ENCODE peak calls at places on chromosomes 7 and 10, in six cellular contexts. One of them, this sample, is unnamed.

GRCh38 chr10:72011468-72011867 is 47.3 kb downstream of the CHST3 start:
- DNase-seq in T-cell: no peak
- DNase-seq in NCI-H446: no peak
- DNase-seq in skeletal muscle cell: no peak
- DNase-seq in lung microvascular endothelial cell: no peak
- DNase-seq in hippocampal formation: peak
- DNase-seq in this sample: no peak

GRCh38 chr7:22667562-22668239 is 59.3 kb upstream of the IL6 start:
- DNase-seq in T-cell: no peak
- DNase-seq in NCI-H446: no peak
- DNase-seq in skeletal muscle cell: peak
- DNase-seq in lung microvascular endothelial cell: no peak
- DNase-seq in hippocampal formation: no peak
- DNase-seq in this sample: peak

GRCh38 chr7:57529931-57530330 is 80.0 kb downstream of the ZNF716 start:
- DNase-seq in T-cell: no peak
- DNase-seq in NCI-H446: no peak
- DNase-seq in skeletal muscle cell: no peak
- DNase-seq in lung microvascular endothelial cell: no peak
- DNase-seq in hippocampal formation: no peak
- DNase-seq in this sample: no peak

GRCh38 chr10:79320785-79321493 is 26.3 kb upstream of the PPIF start:
- DNase-seq in T-cell: no peak
- DNase-seq in NCI-H446: no peak
- DNase-seq in skeletal muscle cell: peak
- DNase-seq in lung microvascular endothelial cell: no peak
- DNase-seq in hippocampal formation: no peak
- DNase-seq in this sample: no peak

GRCh38 chr7:102836206-102836938 is 76.4 kb upstream of the LRRC17 start:
- DNase-seq in T-cell: no peak
- DNase-seq in NCI-H446: peak
- DNase-seq in skeletal muscle cell: peak
- DNase-seq in lung microvascular endothelial cell: no peak
- DNase-seq in hippocampal formation: no peak
- DNase-seq in this sample: peak

GRCh38 chr10:122664501-122664900 is 35.1 kb downstream of the C10orf120 start:
- DNase-seq in T-cell: no peak
- DNase-seq in NCI-H446: no peak
- DNase-seq in skeletal muscle cell: no peak
- DNase-seq in lung microvascular endothelial cell: no peak
- DNase-seq in hippocampal formation: no peak
- DNase-seq in this sample: no peak

GRCh38 chr7:34011711-34012110 is 106.4 kb downstream of the BMPER start:
- DNase-seq in T-cell: no peak
- DNase-seq in NCI-H446: no peak
- DNase-seq in skeletal muscle cell: no peak
- DNase-seq in lung microvascular endothelial cell: peak
- DNase-seq in hippocampal formation: no peak
- DNase-seq in this sample: no peak

GRCh38 chr7:131867461-131867860 is 311.0 kb upstream of the PODXL start:
- DNase-seq in T-cell: no peak
- DNase-seq in NCI-H446: no peak
- DNase-seq in skeletal muscle cell: no peak
- DNase-seq in lung microvascular endothelial cell: no peak
- DNase-seq in hippocampal formation: no peak
- DNase-seq in this sample: no peak

GRCh38 chr10:84214612-84215235 is 10.6 kb downstream of the LRIT2 start:
- DNase-seq in T-cell: peak
- DNase-seq in NCI-H446: peak
- DNase-seq in skeletal muscle cell: no peak
- DNase-seq in lung microvascular endothelial cell: no peak
- DNase-seq in hippocampal formation: no peak
- DNase-seq in this sample: no peak

GRCh38 chr7:144027070-144027469 is 21.7 kb upstream of the OR2A5 start:
- DNase-seq in T-cell: no peak
- DNase-seq in NCI-H446: peak
- DNase-seq in skeletal muscle cell: peak
- DNase-seq in lung microvascular endothelial cell: peak
- DNase-seq in hippocampal formation: peak
- DNase-seq in this sample: peak

GRCh38 chr10:44993922-44994751 is 6.6 kb upstream of the ZNF22 start:
- DNase-seq in T-cell: no peak
- DNase-seq in NCI-H446: no peak
- DNase-seq in skeletal muscle cell: no peak
- DNase-seq in lung microvascular endothelial cell: no peak
- DNase-seq in hippocampal formation: no peak
- DNase-seq in this sample: peak

GRCh38 chr7:67371429-67372305 is 375.0 kb downstream of the TYW1 start:
- DNase-seq in T-cell: peak
- DNase-seq in NCI-H446: peak
- DNase-seq in skeletal muscle cell: peak
- DNase-seq in lung microvascular endothelial cell: peak
- DNase-seq in hippocampal formation: peak
- DNase-seq in this sample: peak

GRCh38 chr10:102714621-102715455 is at the start of gene SFXN2:
- DNase-seq in T-cell: peak
- DNase-seq in NCI-H446: no peak
- DNase-seq in skeletal muscle cell: no peak
- DNase-seq in lung microvascular endothelial cell: no peak
- DNase-seq in hippocampal formation: no peak
- DNase-seq in this sample: no peak

GRCh38 chr7:98211221-98211675 is at the start of gene BHLHA15:
- DNase-seq in T-cell: no peak
- DNase-seq in NCI-H446: no peak
- DNase-seq in skeletal muscle cell: no peak
- DNase-seq in lung microvascular endothelial cell: peak
- DNase-seq in hippocampal formation: no peak
- DNase-seq in this sample: no peak

GRCh38 chr10:97861924-97862323 is 12.3 kb downstream of the GOLGA7B start:
- DNase-seq in T-cell: no peak
- DNase-seq in NCI-H446: no peak
- DNase-seq in skeletal muscle cell: no peak
- DNase-seq in lung microvascular endothelial cell: no peak
- DNase-seq in hippocampal formation: no peak
- DNase-seq in this sample: no peak

GRCh38 chr10:51683031-51683830 is 16.2 kb downstream of the CSTF2T start:
- DNase-seq in T-cell: no peak
- DNase-seq in NCI-H446: no peak
- DNase-seq in skeletal muscle cell: no peak
- DNase-seq in lung microvascular endothelial cell: no peak
- DNase-seq in hippocampal formation: no peak
- DNase-seq in this sample: no peak

GRCh38 chr10:71281646-71282322 is 37.3 kb upstream of the SLC29A3 start:
- DNase-seq in T-cell: no peak
- DNase-seq in NCI-H446: no peak
- DNase-seq in skeletal muscle cell: no peak
- DNase-seq in lung microvascular endothelial cell: no peak
- DNase-seq in hippocampal formation: no peak
- DNase-seq in this sample: no peak

GRCh38 chr7:47454066-47454950 is 127.6 kb downstream of the TNS3 start:
- DNase-seq in T-cell: no peak
- DNase-seq in NCI-H446: no peak
- DNase-seq in skeletal muscle cell: peak
- DNase-seq in lung microvascular endothelial cell: no peak
- DNase-seq in hippocampal formation: no peak
- DNase-seq in this sample: no peak

GRCh38 chr10:67492317-67493019 is 203.5 kb downstream of the CTNNA3 start:
- DNase-seq in T-cell: no peak
- DNase-seq in NCI-H446: no peak
- DNase-seq in skeletal muscle cell: no peak
- DNase-seq in lung microvascular endothelial cell: no peak
- DNase-seq in hippocampal formation: no peak
- DNase-seq in this sample: peak

GRCh38 chr10:6348091-6348862 is 145.5 kb downstream of the PFKFB3 start:
- DNase-seq in T-cell: peak
- DNase-seq in NCI-H446: no peak
- DNase-seq in skeletal muscle cell: no peak
- DNase-seq in lung microvascular endothelial cell: no peak
- DNase-seq in hippocampal formation: peak
- DNase-seq in this sample: no peak

GRCh38 chr10:6108631-6109443 is 20.0 kb downstream of the RBM17 start:
- DNase-seq in T-cell: peak
- DNase-seq in NCI-H446: peak
- DNase-seq in skeletal muscle cell: no peak
- DNase-seq in lung microvascular endothelial cell: peak
- DNase-seq in hippocampal formation: peak
- DNase-seq in this sample: peak

GRCh38 chr10:51640120-51640819 is 59.1 kb downstream of the CSTF2T start:
- DNase-seq in T-cell: no peak
- DNase-seq in NCI-H446: no peak
- DNase-seq in skeletal muscle cell: no peak
- DNase-seq in lung microvascular endothelial cell: no peak
- DNase-seq in hippocampal formation: no peak
- DNase-seq in this sample: no peak

GRCh38 chr10:29394321-29394932 is 105.6 kb downstream of the LYZL1 start:
- DNase-seq in T-cell: no peak
- DNase-seq in NCI-H446: no peak
- DNase-seq in skeletal muscle cell: no peak
- DNase-seq in lung microvascular endothelial cell: no peak
- DNase-seq in hippocampal formation: no peak
- DNase-seq in this sample: no peak

This sample was measured in endothelial cell of umbilical vein.